ENCODE peak calls at places on chromosome 15, in eight cellular contexts. L is Peyer's patch, R is GM12878, W is breast epithelium, P is spleen, G is gastrocnemius medialis, N is tibial nerve, A is body of pancreas. C is an unnamed sample. For H3K27me3 and H3K4me1, the result is how much of the 10 kb centered on the place peaks cover.

GRCh38 chr15:87155771-87156170 is 1076.1 kb downstream of the AGBL1 start:
- DNase-seq in L (no peak), R (no peak), W (no peak), P (no peak), G (no peak), N (no peak), A (no peak), C (no peak)

GRCh38 chr15:62715946-62716345 is 326.6 kb upstream of the TPM1 start:
- DNase-seq in L (no peak), R (no peak), W (no peak), P (no peak), G (no peak), N (no peak), A (no peak), C (no peak)

GRCh38 chr15:64009798-64010241 is 36.5 kb downstream of the DAPK2 start:
- DNase-seq in L (no peak), R (peak), W (no peak), P (no peak), G (no peak), N (no peak), A (no peak), C (no peak)

GRCh38 chr15:70088887-70089691 is 8.6 kb downstream of the TLE3 start:
- DNase-seq in L (no peak), R (no peak), W (no peak), P (peak), G (peak), N (no peak), A (no peak), C (peak)

GRCh38 chr15:69660114-69660513 is 207.5 kb downstream of the RPLP1 start:
- DNase-seq in L (no peak), R (no peak), W (no peak), P (no peak), G (no peak), N (no peak), A (no peak), C (no peak)

GRCh38 chr15:74723754-74724334 is 1.5 kb downstream of the CYP1A1 start:
- DNase-seq in L (no peak), R (no peak), W (no peak), P (no peak), G (no peak), N (no peak), A (peak), C (no peak)

GRCh38 chr15:62165793-62166380 is 802 bp upstream of the C2CD4B start:
- DNase-seq in L (no peak), R (no peak), W (no peak), P (no peak), G (no peak), N (no peak), A (peak), C (no peak)

GRCh38 chr15:65085990-65086679 is 9.6 kb downstream of the KBTBD13 start:
- DNase-seq in L (peak), R (no peak), W (peak), P (no peak), G (no peak), N (no peak), A (peak), C (peak)

GRCh38 chr15:41994171-41994650 is 21.9 kb upstream of the EHD4 start:
- DNase-seq in L (no peak), R (no peak), W (no peak), P (peak), G (no peak), N (no peak), A (no peak), C (no peak)

GRCh38 chr15:42071717-42072116 is 22.6 kb downstream of the PLA2G4D start:
- DNase-seq in L (no peak), R (no peak), W (no peak), P (no peak), G (no peak), N (no peak), A (no peak), C (no peak)

GRCh38 chr15:78083687-78084358 is 6.3 kb upstream of the TBC1D2B start:
- DNase-seq in L (peak), R (no peak), W (no peak), P (no peak), G (no peak), N (no peak), A (no peak), C (no peak)

GRCh38 chr15:68316061-68316804 is 38.7 kb downstream of the FEM1B start:
- DNase-seq in L (peak), R (no peak), W (peak), P (peak), G (no peak), N (no peak), A (no peak), C (no peak)

GRCh38 chr15:50112488-50113186 is 6.4 kb downstream of the ATP8B4 start:
- DNase-seq in L (no peak), R (no peak), W (no peak), P (no peak), G (no peak), N (no peak), A (peak), C (peak)

GRCh38 chr15:77985931-77986480 is 91.5 kb downstream of the TBC1D2B start:
- DNase-seq in L (peak), R (no peak), W (no peak), P (peak), G (no peak), N (no peak), A (no peak), C (no peak)

GRCh38 chr15:88476635-88477038 is 9.1 kb downstream of the MRPS11 start:
- DNase-seq in L (no peak), R (no peak), W (no peak), P (no peak), G (no peak), N (no peak), A (peak), C (peak)

GRCh38 chr15:25784876-25785642 is 78.1 kb downstream of the ATP10A start:
- DNase-seq in L (no peak), R (no peak), W (no peak), P (no peak), G (no peak), N (no peak), A (no peak), C (peak)

GRCh38 chr15:34782901-34783300 is 12.4 kb downstream of the ACTC1 start:
- DNase-seq in L (no peak), R (no peak), W (no peak), P (no peak), G (no peak), N (no peak), A (no peak), C (no peak)

GRCh38 chr15:74179983-74180688 is 6.6 kb downstream of the ISLR start:
- DNase-seq in L (no peak), R (no peak), W (no peak), P (peak), G (no peak), N (no peak), A (no peak), C (peak)

GRCh38 chr15:62495670-62496328 is 330.7 kb upstream of the C2CD4B start:
- DNase-seq in L (peak), R (no peak), W (no peak), P (no peak), G (no peak), N (no peak), A (peak), C (peak)

GRCh38 chr15:94075349-94075748 is 156.0 kb upstream of the MCTP2 start:
- DNase-seq in L (peak), R (no peak), W (peak), P (no peak), G (peak), N (peak), A (peak), C (peak)

GRCh38 chr15:101089579-101090459 is 162.0 kb downstream of the CHSY1 start:
- DNase-seq in L (no peak), R (no peak), W (no peak), P (no peak), G (no peak), N (no peak), A (no peak), C (no peak)

GRCh38 chr15:59174161-59174845 is 32.3 kb upstream of the LDHAL6B start:
- DNase-seq in L (peak), R (no peak), W (no peak), P (no peak), G (no peak), N (no peak), A (no peak), C (no peak)

GRCh38 chr15:34721802-34722795 is 32.7 kb downstream of the GJD2 start:
- DNase-seq in L (no peak), R (no peak), W (no peak), P (peak), G (peak), N (peak), A (peak), C (peak)

DNA sequence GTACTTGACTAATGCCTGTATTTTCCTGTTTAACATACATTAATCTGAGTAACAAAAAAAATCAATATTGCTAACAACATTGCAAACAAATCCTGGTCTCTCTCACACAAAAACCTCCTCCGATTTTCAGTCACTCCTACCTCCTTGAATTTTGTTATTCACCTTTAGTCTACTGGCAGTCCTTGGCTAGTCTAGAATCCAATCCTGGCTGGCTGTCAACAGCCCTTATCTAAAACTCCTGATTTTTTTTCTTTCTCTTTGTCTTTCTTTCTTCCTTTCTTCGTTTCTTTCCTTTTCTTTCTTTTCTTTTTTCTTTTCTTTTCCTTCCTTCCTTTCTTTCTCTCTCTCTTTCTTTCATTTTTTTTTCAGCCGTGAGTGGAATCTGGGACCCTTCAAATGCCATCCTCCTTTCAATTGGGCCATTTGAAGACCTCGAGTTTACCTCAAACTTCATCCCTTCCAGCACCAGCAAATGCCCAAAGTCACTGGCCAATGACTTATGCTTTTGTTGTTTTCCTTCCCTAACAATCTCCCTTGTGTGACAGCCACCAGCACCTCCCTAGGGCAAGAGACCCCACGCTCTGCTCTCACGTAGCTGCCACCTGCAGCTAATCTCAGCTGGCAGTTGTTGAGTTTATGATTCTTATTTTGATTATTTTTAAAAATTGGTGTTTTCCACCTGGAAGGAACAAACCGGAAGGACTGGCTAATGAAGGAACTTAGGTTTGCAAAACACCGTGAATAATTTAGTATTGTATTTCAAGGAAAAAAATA is 6.8 kb upstream of the ONECUT1 start:
- DNase-seq in L (no peak), R (no peak), W (no peak), P (no peak), G (no peak), N (no peak), A (no peak), C (no peak)
- H3K27me3 ChIP-seq in L (under half), R (under half), W (under half), P (half or more), G (half or more), N (half or more), A (under half), C (half or more)

DNA sequence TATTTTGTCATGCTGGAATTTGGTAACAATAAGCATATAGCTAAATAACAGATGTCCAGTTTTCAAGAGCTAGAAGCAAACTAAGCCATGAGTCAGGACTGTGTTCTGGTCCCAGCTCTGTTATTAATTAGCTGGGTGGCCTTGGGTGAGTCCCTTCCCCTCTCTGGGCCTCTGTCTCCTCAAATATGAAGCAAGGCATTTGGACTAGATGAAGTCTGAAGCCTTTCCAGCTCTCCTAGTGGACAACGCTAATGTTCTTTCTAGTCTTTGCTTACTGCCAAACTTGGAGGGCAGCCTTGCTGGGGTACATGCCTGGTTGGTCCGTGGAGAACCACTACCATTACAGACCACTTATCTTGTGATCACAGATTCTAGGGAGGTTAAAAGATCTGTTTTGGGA is 127.6 kb downstream of the DUT start:
- DNase-seq in L (no peak), R (no peak), W (no peak), P (no peak), G (no peak), N (no peak), A (no peak), C (no peak)
- H3K4me1 ChIP-seq in L (under half), R (under half), W (under half), P (under half), G (under half), N (under half), A (under half), C (under half)

GRCh38 chr15:38252481-38253311 is at the start of gene SPRED1:
- DNase-seq in L (peak), R (no peak), W (peak), P (peak), G (peak), N (peak), A (peak), C (peak)
- TF ChIP-seq POLR2A in L (no peak), R (no peak), W (no peak), P (no peak), G (no peak), N (no peak), A (no peak), C (no peak)

GRCh38 chr15:99452010-99452409 is 113.8 kb upstream of the MEF2A start:
- DNase-seq in L (no peak), R (no peak), W (peak), P (no peak), G (no peak), N (no peak), A (no peak), C (no peak)
- H3K27me3 ChIP-seq in L (under half), R (under half), W (under half), P (under half), G (under half), N (under half), A (under half), C (under half)

GRCh38 chr15:37093480-37094410 is 6.6 kb downstream of the MEIS2 start:
- DNase-seq in L (no peak), R (no peak), W (no peak), P (no peak), G (no peak), N (no peak), A (no peak), C (no peak)

GRCh38 chr15:37095993-37096877 is 4.1 kb downstream of the MEIS2 start:
- DNase-seq in L (no peak), R (no peak), W (no peak), P (peak), G (no peak), N (no peak), A (no peak), C (no peak)

GRCh38 chr15:37096878-37097568 is 3.3 kb downstream of the MEIS2 start:
- DNase-seq in L (no peak), R (no peak), W (no peak), P (peak), G (no peak), N (no peak), A (no peak), C (no peak)

GRCh38 chr15:37095197-37095992 is 5.0 kb downstream of the MEIS2 start:
- DNase-seq in L (no peak), R (no peak), W (no peak), P (peak), G (no peak), N (no peak), A (no peak), C (no peak)

GRCh38 chr15:37094542-37095196 is 5.7 kb downstream of the MEIS2 start:
- DNase-seq in L (no peak), R (no peak), W (no peak), P (no peak), G (no peak), N (no peak), A (no peak), C (no peak)
- H3K4me1 ChIP-seq in L (under half), R (under half), W (under half), P (under half), G (under half), N (under half), A (under half), C (under half)

GRCh38 chr15:91852741-91853500 is 587 bp upstream of the SLCO3A1 start:
- DNase-seq in L (peak), R (no peak), W (peak), P (peak), G (peak), N (peak), A (peak), C (peak)
- TF ChIP-seq POLR2A in L (peak), R (no peak), W (no peak), P (no peak), G (no peak), N (no peak), A (peak), C (no peak)